ENCODE peak calls at places on chromosomes 13 and 19, in five cellular contexts. Y, I, P, H and E are unnamed samples. For H3K27me3, the result is how much of the 10 kb centered on the place peaks cover.

GRCh38 chr13:37201081-37201480 is 95.6 kb upstream of the CSNK1A1L start:
- DNase-seq in I (peak), P (no peak), H (peak), Y (no peak), E (no peak)

GRCh38 chr19:52307275-52307674 is 10.3 kb downstream of the ZNF480 start:
- DNase-seq in P (no peak), I (peak), H (peak), Y (peak), E (no peak)

GRCh38 chr13:94811753-94812152 is 99.4 kb upstream of the SOX21 start:
- DNase-seq in Y (no peak), P (no peak), I (no peak), H (no peak), E (no peak)

GRCh38 chr19:6233827-6234511 is 45.8 kb downstream of the MLLT1 start:
- DNase-seq in Y (no peak), H (peak), I (no peak), P (peak), E (peak)

GRCh38 chr19:17394891-17395415 is 957 bp upstream of the CCDC194 start:
- DNase-seq in P (peak), Y (no peak), H (peak), I (peak), E (peak)

GRCh38 chr13:103671547-103671946 is 605.3 kb upstream of the SLC10A2 start:
- DNase-seq in Y (no peak), P (no peak), H (no peak), I (no peak), E (no peak)

GRCh38 chr19:4130635-4131438 is 6.9 kb upstream of the MAP2K2 start:
- DNase-seq in H (peak), I (peak), P (no peak), Y (peak), E (no peak)

GRCh38 chr19:46654621-46655152 is 6.3 kb downstream of the DACT3 start:
- DNase-seq in H (peak), Y (no peak), I (no peak), P (no peak), E (no peak)

GRCh38 chr13:48818495-48818961 is 157.2 kb upstream of the FNDC3A start:
- DNase-seq in H (peak), Y (peak), I (peak), P (no peak), E (no peak)

GRCh38 chr19:44635581-44636438 is 7.9 kb upstream of the PVR start:
- DNase-seq in H (no peak), Y (no peak), I (peak), P (no peak), E (no peak)

GRCh38 chr19:19654441-19654840 is 9.0 kb downstream of the ATP13A1 start:
- DNase-seq in Y (no peak), I (no peak), H (no peak), P (no peak), E (no peak)

GRCh38 chr19:9498183-9498902 is at the start of gene ZNF560:
- DNase-seq in I (peak), P (no peak), Y (peak), H (peak), E (no peak)

GRCh38 chr19:8240274-8241229 is 31.4 kb downstream of the CERS4 start:
- DNase-seq in Y (peak), P (peak), H (peak), I (peak), E (peak)

GRCh38 chr13:50410921-50411712 is 395.9 kb downstream of the KCNRG start:
- DNase-seq in P (no peak), I (peak), H (peak), Y (peak), E (no peak)

GRCh38 chr13:98299954-98300350 is 122.9 kb upstream of the RNF113B start:
- DNase-seq in Y (no peak), I (peak), P (no peak), H (peak), E (no peak)

GRCh38 chr13:43663474-43664090 is 123.2 kb downstream of the ENOX1 start:
- DNase-seq in Y (no peak), P (no peak), H (peak), I (peak), E (no peak)

GRCh38 chr19:33292595-33293254 is 9.6 kb downstream of the CEBPA start:
- DNase-seq in H (peak), I (no peak), Y (no peak), P (peak), E (peak)

GRCh38 chr13:28718186-28718537 is 608 bp downstream of the SLC46A3 start:
- DNase-seq in H (peak), Y (no peak), P (no peak), I (peak), E (no peak)

GRCh38 chr19:46845959-46846459 is 4.6 kb downstream of the AP2S1 start:
- DNase-seq in I (no peak), P (no peak), H (no peak), Y (no peak), E (no peak)

GRCh38 chr13:72255908-72256307 is 388.9 kb upstream of the DACH1 start:
- DNase-seq in H (peak), Y (peak), P (no peak), I (peak), E (no peak)

GRCh38 chr19:13835791-13836723 is 40.8 kb downstream of the ZSWIM4 start:
- DNase-seq in H (no peak), Y (no peak), P (peak), I (no peak), E (peak)

GRCh38 chr19:38735257-38735686 is 9.0 kb downstream of the CAPN12 start:
- DNase-seq in P (peak), Y (no peak), H (no peak), I (no peak), E (peak)

GRCh38 chr13:51520524-51520923 is 63.7 kb upstream of the WDFY2 start:
- DNase-seq in P (no peak), H (peak), Y (peak), I (peak), E (no peak)

GRCh38 chr13:53200498-53201453 is 172.2 kb downstream of the OLFM4 start:
- DNase-seq in H (peak), Y (no peak), I (peak), P (peak), E (peak)

DNA sequence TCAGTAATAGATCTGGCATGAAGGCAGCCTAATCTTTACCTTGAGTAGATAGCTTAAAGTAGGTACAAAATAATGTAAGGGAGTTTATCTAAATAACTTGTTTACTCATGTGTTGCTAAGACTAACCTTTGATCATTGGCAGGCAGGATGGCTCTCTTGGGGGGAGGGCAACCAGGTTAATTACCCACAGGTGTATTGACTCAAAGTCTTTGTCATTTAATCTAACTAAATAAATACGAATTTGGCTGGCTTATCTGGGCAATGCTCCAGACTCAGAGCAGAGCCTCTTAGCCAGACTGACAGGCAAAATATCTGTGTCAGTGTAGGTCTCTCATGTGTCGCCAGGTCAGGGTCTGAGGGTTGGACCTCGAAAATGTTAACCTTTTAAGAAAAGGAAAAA is 283.4 kb upstream of the KLHL1 start:
- DNase-seq in H (no peak), P (no peak), Y (no peak), I (no peak), E (no peak)
- H3K27me3 ChIP-seq in H (under half), P (under half), Y (under half), I (under half), E (under half)

GRCh38 chr19:56692496-56692895 is 20.9 kb upstream of the ZNF835 start:
- DNase-seq in P (no peak), I (no peak), H (no peak), Y (no peak), E (no peak)
- TF ChIP-seq CTCF in P (no peak), I (no peak), H (no peak), Y (no peak), E (no peak)

GRCh38 chr13:102214956-102215355 is 186.9 kb downstream of the FGF14 start:
- DNase-seq in Y (no peak), H (no peak), I (no peak), P (no peak), E (no peak)

GRCh38 chr13:102212729-102213128 is 189.1 kb downstream of the FGF14 start:
- DNase-seq in I (no peak), P (no peak), H (no peak), Y (no peak), E (no peak)
- H3K4me3 ChIP-seq in I (no peak), P (no peak), H (no peak), Y (no peak), E (no peak)

GRCh38 chr19:50433201-50434180 is 799 bp downstream of the MYBPC2 start:
- DNase-seq in P (no peak), I (no peak), Y (no peak), H (no peak), E (no peak)
- H3K27me3 ChIP-seq in P (under half), I (under half), Y (under half), H (under half), E (under half)

DNA sequence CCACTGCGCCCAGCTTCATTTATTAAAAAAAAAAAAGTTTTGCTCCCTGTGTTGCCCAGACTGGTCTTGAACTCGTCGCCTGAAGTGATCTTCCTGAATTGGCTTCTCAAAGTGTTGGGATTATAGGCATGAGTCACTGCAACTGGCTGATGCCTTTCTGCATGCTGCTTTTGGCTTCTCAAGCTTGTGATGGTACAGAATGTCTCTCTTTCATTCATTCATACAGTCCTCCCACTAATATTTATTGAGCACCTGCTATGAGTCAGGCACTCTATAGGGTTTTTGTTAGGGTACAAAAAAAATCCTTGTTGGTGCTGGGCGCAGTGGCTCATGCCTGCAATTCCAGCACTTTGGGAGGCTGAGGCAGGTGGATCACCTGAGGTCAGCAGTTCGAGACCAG is 9.0 kb downstream of the TSPAN16 start:
- DNase-seq in P (no peak), I (no peak), H (no peak), Y (no peak), E (no peak)
- TF ChIP-seq CTCF in P (no peak), I (no peak), H (no peak), Y (no peak), E (no peak)

GRCh38 chr19:2457394-2458037 is 757 bp upstream of the LMNB2 start:
- DNase-seq in P (no peak), Y (no peak), I (no peak), H (no peak), E (no peak)
- H3K4me3 ChIP-seq in P (peak), Y (peak), I (peak), H (no peak), E (peak)

GRCh38 chr13:112062047-112062618 is 4.8 kb upstream of the SOX1 start:
- DNase-seq in H (no peak), I (no peak), P (no peak), Y (no peak), E (no peak)
- H3K27me3 ChIP-seq in H (half or more), I (under half), P (half or more), Y (half or more), E (half or more)